ENCODE peak calls at places on chromosomes 11 and 22, in nine cellular contexts. K is fibroblast of villous mesenchyme, R is heart left ventricle, J is cardiac fibroblast, Y is endodermal cell, S is pancreas, X is GM12865, T is kidney, N is BJ. C is an unnamed sample.

GRCh38 chr11:104665631-104666030 is 232.6 kb downstream of the CASP12 start:
- DNase-seq in S (no peak), T (no peak), Y (no peak), R (no peak), N (no peak), J (peak), X (no peak), K (peak), C (peak)

GRCh38 chr11:126246636-126247035 is 22.1 kb downstream of the SRPRA start:
- DNase-seq in S (no peak), Y (no peak), T (no peak), J (peak), X (no peak), N (no peak), R (no peak), K (peak), C (no peak)

GRCh38 chr11:1171223-1171984 is 13.7 kb downstream of the MUC5AC start:
- DNase-seq in X (no peak), N (no peak), T (peak), S (no peak), J (no peak), K (no peak), R (peak), Y (no peak), C (no peak)

GRCh38 chr11:114017723-114018122 is 41.8 kb upstream of the ZBTB16 start:
- DNase-seq in S (no peak), J (peak), T (no peak), Y (no peak), N (no peak), R (no peak), K (no peak), X (no peak), C (peak)

GRCh38 chr11:123654566-123655081 is at the start of gene SCN3B:
- DNase-seq in K (peak), Y (peak), T (peak), S (peak), J (peak), N (no peak), X (no peak), R (peak), C (peak)

GRCh38 chr22:41094036-41094435 is 1.6 kb downstream of the EP300 start:
- DNase-seq in X (peak), N (no peak), J (peak), R (no peak), S (no peak), T (no peak), K (peak), Y (no peak), C (peak)

GRCh38 chr11:774873-775592 is 2.3 kb downstream of the GATD1 start:
- DNase-seq in Y (no peak), T (peak), R (no peak), K (no peak), N (no peak), S (no peak), X (no peak), J (peak), C (peak)

GRCh38 chr22:49008682-49009235 is 818.9 kb downstream of the BRD1 start:
- DNase-seq in J (no peak), K (no peak), X (no peak), T (peak), R (no peak), S (no peak), Y (peak), N (no peak), C (no peak)

GRCh38 chr11:20022363-20023081 is 137.8 kb downstream of the DBX1 start:
- DNase-seq in Y (peak), J (peak), K (peak), R (no peak), T (no peak), N (no peak), S (no peak), X (peak), C (peak)

GRCh38 chr22:40329021-40329456 is 17.3 kb upstream of the ADSL start:
- DNase-seq in S (no peak), N (no peak), Y (no peak), X (no peak), R (no peak), J (no peak), T (no peak), K (no peak), C (no peak)

GRCh38 chr11:113296447-113297205 is 17.8 kb upstream of the TTC12 start:
- DNase-seq in K (no peak), Y (peak), R (no peak), J (no peak), S (no peak), N (no peak), T (no peak), X (no peak), C (no peak)

GRCh38 chr22:33272866-33273265 is 214.7 kb upstream of the SYN3 start:
- DNase-seq in R (no peak), Y (no peak), J (no peak), N (no peak), X (peak), K (no peak), T (no peak), S (no peak), C (no peak)

GRCh38 chr11:68148882-68149281 is 27.7 kb upstream of the CHKA start:
- DNase-seq in R (no peak), N (no peak), T (no peak), K (no peak), J (no peak), Y (no peak), S (no peak), X (no peak), C (no peak)

GRCh38 chr11:67409261-67409666 is 5.4 kb downstream of the TBC1D10C start:
- DNase-seq in K (no peak), R (no peak), X (peak), S (no peak), N (no peak), J (no peak), T (peak), Y (no peak), C (no peak)

GRCh38 chr11:11218287-11218986 is 134.6 kb downstream of the CSNK2A3 start:
- DNase-seq in K (no peak), N (no peak), J (no peak), X (peak), Y (peak), R (peak), T (no peak), S (no peak), C (no peak)

GRCh38 chr11:116821050-116821918 is 1.8 kb downstream of the APOA4 start:
- DNase-seq in R (no peak), J (no peak), S (no peak), K (no peak), Y (no peak), X (no peak), N (no peak), T (no peak), C (no peak)

GRCh38 chr11:6258571-6258998 is 1.1 kb upstream of the CCKBR start:
- DNase-seq in T (no peak), N (no peak), Y (no peak), S (no peak), R (no peak), J (no peak), X (no peak), K (peak), C (no peak)

GRCh38 chr22:28911279-28911640 is 27.9 kb downstream of the ZNRF3 start:
- DNase-seq in N (no peak), X (no peak), Y (no peak), S (no peak), T (no peak), J (no peak), R (no peak), K (no peak), C (no peak)

GRCh38 chr22:29055192-29055830 is 6.3 kb downstream of the C22orf31 start:
- DNase-seq in Y (peak), K (no peak), S (no peak), N (no peak), J (no peak), T (no peak), X (no peak), R (no peak), C (no peak)

GRCh38 chr22:42962295-42963230 is 52.4 kb downstream of the PACSIN2 start:
- DNase-seq in T (peak), X (no peak), Y (peak), J (no peak), K (peak), N (no peak), R (no peak), S (no peak), C (no peak)

GRCh38 chr22:47090591-47091240 is 328.3 kb downstream of the TBC1D22A start:
- DNase-seq in J (peak), T (no peak), X (no peak), N (no peak), Y (peak), S (no peak), K (peak), R (no peak), C (no peak)

GRCh38 chr11:104663190-104664140 is 234.8 kb downstream of the CASP12 start:
- DNase-seq in T (no peak), J (peak), K (peak), R (no peak), S (no peak), X (no peak), Y (no peak), N (no peak), C (peak)

GRCh38 chr11:102399189-102399588 is 52.2 kb downstream of the BIRC2 start:
- DNase-seq in J (no peak), K (no peak), R (no peak), N (no peak), T (no peak), Y (no peak), X (no peak), S (no peak), C (no peak)

GRCh38 chr11:102495161-102496042 is 35.1 kb downstream of the MMP7 start:
- DNase-seq in Y (peak), S (peak), J (peak), K (peak), X (peak), N (no peak), T (no peak), R (no peak), C (peak)

GRCh38 chr11:59173964-59174663 is 2.2 kb downstream of the DTX4 start:
- DNase-seq in K (peak), Y (peak), J (peak), R (no peak), N (no peak), T (peak), S (peak), X (peak), C (peak)

GRCh38 chr11:102172127-102172848 is 62.0 kb downstream of the YAP1 start:
- DNase-seq in J (peak), K (peak), R (no peak), T (no peak), N (no peak), X (no peak), S (no peak), Y (no peak), C (peak)

GRCh38 chr11:17611503-17612220 is 64.6 kb downstream of the OTOG start:
- DNase-seq in J (no peak), S (no peak), N (no peak), T (no peak), X (no peak), R (no peak), K (no peak), Y (no peak), C (no peak)

DNA sequence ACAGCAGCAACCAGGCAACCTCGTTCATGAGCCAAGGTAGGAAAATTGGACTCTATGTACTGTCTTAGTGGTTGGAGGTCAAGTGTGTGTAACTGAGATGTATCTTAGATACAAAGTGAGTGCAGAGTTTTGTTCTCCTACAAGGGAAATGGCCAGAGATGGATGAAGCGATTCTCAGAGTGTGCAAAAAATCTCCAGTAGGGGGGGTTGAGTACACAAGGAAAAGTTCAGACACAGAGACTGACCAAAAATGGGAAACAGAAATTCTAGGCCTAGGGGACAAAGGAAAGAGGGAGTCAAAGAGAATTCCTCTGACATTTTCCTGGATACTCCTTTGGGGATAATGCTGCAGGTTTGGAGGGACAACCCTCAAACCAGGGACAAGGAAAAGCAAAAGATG is 38.2 kb upstream of the OR5AK2 start:
- DNase-seq in S (no peak), N (no peak), K (no peak), X (no peak), J (no peak), R (no peak), T (no peak), Y (no peak), C (no peak)
- TF ChIP-seq CTCF in S (no peak), N (no peak), K (no peak), X (no peak), J (no peak), R (no peak), T (no peak), Y (peak), C (no peak)

GRCh38 chr22:17562906-17563870 is at the start of gene SLC25A18:
- DNase-seq in S (no peak), R (peak), N (no peak), Y (peak), T (peak), X (no peak), K (peak), J (peak), C (no peak)
- TF ChIP-seq CTCF in S (no peak), R (no peak), N (peak), Y (peak), T (no peak), X (no peak), K (peak), J (peak), C (no peak)

GRCh38 chr11:131305005-131305404 is 65.4 kb upstream of the NTM start:
- DNase-seq in X (no peak), T (no peak), K (no peak), R (no peak), S (no peak), N (no peak), J (no peak), Y (no peak), C (no peak)

GRCh38 chr11:131300304-131300703 is 70.1 kb upstream of the NTM start:
- DNase-seq in R (no peak), Y (no peak), X (no peak), S (no peak), T (no peak), J (no peak), N (no peak), K (no peak), C (no peak)

GRCh38 chr11:131301306-131301705 is 69.1 kb upstream of the NTM start:
- DNase-seq in Y (no peak), R (no peak), J (no peak), X (no peak), T (no peak), N (no peak), K (no peak), S (no peak), C (no peak)

GRCh38 chr11:131297441-131297840 is 73.0 kb upstream of the NTM start:
- DNase-seq in R (no peak), K (no peak), J (no peak), Y (no peak), S (no peak), T (no peak), N (no peak), X (no peak), C (no peak)

DNA sequence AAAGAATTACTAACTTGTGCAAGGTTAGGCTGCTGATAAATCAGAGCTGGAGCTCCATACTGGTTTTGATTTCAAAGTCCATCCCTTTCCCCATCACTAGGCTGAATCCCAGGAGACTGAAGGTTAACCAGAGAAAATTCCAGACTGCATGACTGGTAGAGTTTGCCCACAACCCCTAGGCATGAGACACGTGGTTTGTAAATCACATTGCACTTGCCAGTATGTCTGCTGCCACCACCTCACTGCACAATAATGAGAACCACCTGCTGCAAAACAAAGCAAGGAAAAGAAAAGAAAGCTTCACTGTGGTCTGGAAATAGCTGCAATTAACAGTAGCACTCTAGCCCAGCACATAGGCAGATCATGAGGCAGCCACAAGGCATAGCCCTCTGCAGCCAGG is 67.6 kb upstream of the NTM start:
- DNase-seq in X (no peak), R (no peak), T (no peak), N (no peak), K (no peak), Y (no peak), S (no peak), J (no peak), C (no peak)
- TF ChIP-seq CTCF in X (no peak), R (no peak), T (no peak), N (no peak), K (no peak), Y (no peak), S (no peak), J (no peak), C (no peak)

GRCh38 chr22:22103078-22103593 is 120.5 kb upstream of the TOP3B start:
- DNase-seq in Y (peak), R (no peak), J (peak), K (no peak), X (peak), N (no peak), T (no peak), S (no peak), C (peak)
- TF ChIP-seq CTCF in Y (peak), R (peak), J (peak), K (peak), X (peak), N (peak), T (peak), S (no peak), C (peak)

GRCh38 chr22:19966908-19967750 is 25.5 kb upstream of the TXNRD2 start:
- DNase-seq in K (no peak), R (no peak), J (no peak), T (peak), X (no peak), Y (no peak), N (no peak), S (no peak), C (no peak)

GRCh38 chr22:19964701-19965386 is 23.2 kb upstream of the TXNRD2 start:
- DNase-seq in S (no peak), N (no peak), K (no peak), J (no peak), X (no peak), R (no peak), T (peak), Y (no peak), C (no peak)

GRCh38 chr22:19963863-19964642 is 22.4 kb upstream of the TXNRD2 start:
- DNase-seq in N (no peak), K (no peak), R (no peak), J (no peak), X (no peak), T (peak), Y (no peak), S (no peak), C (no peak)

GRCh38 chr22:19967850-19968449 is 26.3 kb upstream of the TXNRD2 start:
- DNase-seq in S (no peak), R (no peak), X (no peak), T (peak), N (no peak), K (no peak), Y (no peak), J (no peak), C (no peak)

DNA sequence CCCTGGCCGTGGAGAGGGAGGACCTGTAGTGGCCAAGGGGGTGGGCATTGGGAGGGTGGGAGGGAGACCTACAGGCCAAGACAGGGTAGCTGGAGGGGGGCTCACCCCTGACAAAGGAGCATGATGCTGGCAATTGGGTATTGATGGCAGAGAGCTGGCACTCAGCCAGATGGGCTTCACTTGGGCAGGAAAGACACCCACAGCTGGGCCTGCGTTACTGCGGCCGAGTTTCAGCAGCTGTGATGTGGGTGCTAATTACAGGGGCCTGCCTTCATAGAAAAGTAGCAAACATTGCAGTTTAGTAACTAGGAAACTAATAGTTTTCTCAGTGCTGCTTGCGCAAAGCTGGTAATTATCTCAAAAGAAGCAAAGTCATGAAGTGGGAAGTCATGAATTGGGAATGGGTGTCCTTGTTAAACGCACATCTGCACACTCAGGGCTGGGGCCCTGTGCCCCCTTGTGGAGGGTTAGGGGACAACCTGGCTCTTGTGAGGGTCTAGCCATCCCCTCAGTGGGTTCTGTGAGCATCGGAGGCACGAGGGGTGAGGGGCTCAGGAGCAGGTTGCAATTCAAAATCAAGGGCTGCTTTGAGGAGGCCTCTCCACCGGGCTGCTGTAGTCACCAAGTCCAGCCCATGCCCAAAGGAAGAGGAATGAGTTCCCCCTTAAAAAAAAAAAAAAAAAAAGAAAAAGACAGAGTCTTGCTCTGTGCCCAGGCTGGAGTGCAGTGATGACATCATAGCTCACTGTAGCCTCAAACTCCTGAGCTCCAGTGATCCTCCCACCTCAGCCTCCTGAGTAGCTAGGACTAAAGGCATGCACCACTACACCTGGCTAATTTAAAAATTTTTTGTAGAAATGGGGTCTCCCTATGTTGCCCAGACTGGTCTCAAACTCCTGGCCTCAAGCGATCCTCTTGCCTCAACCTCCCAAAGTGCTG is 24.4 kb upstream of the TXNRD2 start:
- DNase-seq in J (no peak), N (no peak), Y (peak), S (no peak), K (no peak), X (no peak), T (peak), R (no peak), C (no peak)
- TF ChIP-seq CTCF in J (peak), N (peak), Y (peak), S (no peak), K (peak), X (peak), T (no peak), R (peak), C (peak)

DNA sequence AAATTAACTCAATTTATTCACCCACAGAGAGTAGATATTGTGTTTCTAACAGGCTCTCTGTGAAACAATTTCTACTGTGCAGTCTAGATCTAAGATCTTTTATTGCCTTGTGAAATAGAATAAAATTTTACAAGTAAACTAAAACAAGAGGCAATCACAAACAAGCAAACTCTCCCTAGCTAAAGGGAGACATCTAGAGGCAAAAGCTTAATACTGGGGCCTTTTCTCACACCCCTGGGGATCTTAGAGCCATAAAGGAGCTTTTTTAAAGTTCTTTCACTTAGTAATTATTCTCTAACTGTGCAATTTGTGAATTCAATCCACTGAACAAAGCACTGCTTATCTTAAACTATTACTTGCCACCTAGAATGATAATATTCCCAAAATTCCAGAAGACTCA is 19.7 kb downstream of the ALG9 start:
- DNase-seq in T (no peak), Y (no peak), N (no peak), S (no peak), X (no peak), J (peak), K (peak), R (no peak), C (peak)
- TF ChIP-seq CTCF in T (no peak), Y (peak), N (peak), S (no peak), X (no peak), J (peak), K (peak), R (peak), C (no peak)

C was measured in MCF 10A.